ENCODE peak calls at places on chromosome 18, in seven cellular contexts. R is heart right ventricle; C is mesendoderm; M is cardiac fibroblast; Y is naive thymus-derived CD4-positive, alpha-beta T cell; G is GM06990; W is AG04449. L is an unnamed sample.

GRCh38 chr18:30992231-30992630 is 50.3 kb downstream of the DSC3 start:
- DNase-seq in R (no peak), C (no peak), M (no peak), Y (no peak), G (no peak), W (no peak), L (no peak)

GRCh38 chr18:36314754-36315153 is 17.2 kb downstream of the FHOD3 start:
- DNase-seq in R (no peak), C (no peak), M (peak), Y (no peak), G (no peak), W (peak), L (peak)

GRCh38 chr18:35283923-35284794 is 5.9 kb downstream of the ZSCAN30 start:
- DNase-seq in R (peak), C (peak), M (no peak), Y (no peak), G (no peak), W (no peak), L (no peak)

GRCh38 chr18:76545433-76546281 is 50.6 kb upstream of the ZNF516 start:
- DNase-seq in R (no peak), C (no peak), M (no peak), Y (no peak), G (no peak), W (no peak), L (no peak)

GRCh38 chr18:61892683-61893303 is at the start of gene RNF152:
- DNase-seq in R (peak), C (peak), M (peak), Y (no peak), G (peak), W (no peak), L (no peak)

GRCh38 chr18:36526611-36527010 is 229.1 kb downstream of the FHOD3 start:
- DNase-seq in R (no peak), C (no peak), M (no peak), Y (no peak), G (no peak), W (no peak), L (no peak)

GRCh38 chr18:65035701-65036100 is 715.1 kb upstream of the CDH7 start:
- DNase-seq in R (no peak), C (no peak), M (no peak), Y (no peak), G (no peak), W (no peak), L (no peak)

GRCh38 chr18:9914584-9915290 is 921 bp downstream of the VAPA start:
- DNase-seq in R (peak), C (peak), M (peak), Y (peak), G (peak), W (peak), L (no peak)

GRCh38 chr18:6370886-6371635 is 43.6 kb downstream of the L3MBTL4 start:
- DNase-seq in R (no peak), C (no peak), M (no peak), Y (no peak), G (no peak), W (no peak), L (no peak)

GRCh38 chr18:79784965-79785770 is 12.6 kb upstream of the KCNG2 start:
- DNase-seq in R (no peak), C (no peak), M (peak), Y (no peak), G (peak), W (no peak), L (no peak)

GRCh38 chr18:9453273-9453672 is 22.0 kb upstream of the RALBP1 start:
- DNase-seq in R (no peak), C (no peak), M (peak), Y (no peak), G (no peak), W (no peak), L (no peak)

GRCh38 chr18:15165048-15165447 is 417.1 kb downstream of the ANKRD30B start:
- DNase-seq in R (no peak), C (peak), M (no peak), Y (no peak), G (no peak), W (no peak), L (no peak)

GRCh38 chr18:11005528-11005927 is 143.8 kb downstream of the PIEZO2 start:
- DNase-seq in R (no peak), C (peak), M (peak), Y (no peak), G (no peak), W (no peak), L (no peak)

GRCh38 chr18:38940863-38941531 is 1375.4 kb upstream of the CELF4 start:
- DNase-seq in R (no peak), C (peak), M (peak), Y (no peak), G (peak), W (no peak), L (no peak)

GRCh38 chr18:7367336-7367735 is 136.4 kb downstream of the LRRC30 start:
- DNase-seq in R (no peak), C (peak), M (no peak), Y (no peak), G (no peak), W (no peak), L (no peak)

GRCh38 chr18:70411886-70412443 is 123.1 kb downstream of the SOCS6 start:
- DNase-seq in R (no peak), C (no peak), M (no peak), Y (no peak), G (no peak), W (no peak), L (no peak)

GRCh38 chr18:51437280-51438271 is 240.1 kb upstream of the MEX3C start:
- DNase-seq in R (no peak), C (no peak), M (no peak), Y (no peak), G (no peak), W (no peak), L (no peak)

GRCh38 chr18:77067315-77068061 is 65.1 kb downstream of the MBP start:
- DNase-seq in R (peak), C (peak), M (peak), Y (no peak), G (peak), W (no peak), L (no peak)

GRCh38 chr18:10143601-10144000 is 229.8 kb downstream of the VAPA start:
- DNase-seq in R (no peak), C (no peak), M (no peak), Y (no peak), G (no peak), W (no peak), L (no peak)

GRCh38 chr18:37184209-37184868 is 355.4 kb downstream of the KIAA1328 start:
- DNase-seq in R (no peak), C (peak), M (no peak), Y (no peak), G (no peak), W (no peak), L (no peak)

GRCh38 chr18:73715228-73715670 is 432.4 kb downstream of the FBXO15 start:
- DNase-seq in R (no peak), C (no peak), M (peak), Y (no peak), G (no peak), W (no peak), L (no peak)
- H3K4me3 ChIP-seq in R (peak), C (no peak), M (peak), Y (no peak), G (no peak), W (no peak), L (no peak)

DNA sequence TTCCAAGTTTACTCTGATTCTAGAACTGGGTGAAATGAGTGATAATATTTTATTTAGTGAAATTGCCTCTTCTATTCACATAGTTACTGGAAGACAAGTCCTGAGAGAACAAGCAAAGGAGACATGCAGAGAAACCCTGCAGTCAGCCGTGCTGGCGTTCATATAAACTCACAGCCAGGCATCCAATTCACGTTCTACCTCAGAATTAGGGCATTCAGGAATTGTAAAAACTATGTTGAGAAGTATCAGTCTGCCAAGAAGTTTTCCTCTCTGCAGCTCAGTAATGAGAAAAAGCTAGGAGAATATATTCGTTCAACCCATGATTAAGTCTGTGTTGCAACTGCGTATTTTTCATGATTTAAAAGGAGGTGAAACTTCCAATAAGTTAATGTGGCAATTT is 156.2 kb upstream of the DSEL start:
- DNase-seq in R (no peak), C (no peak), M (no peak), Y (no peak), G (no peak), W (no peak), L (no peak)
- H3K4me3 ChIP-seq in R (no peak), C (no peak), M (no peak), Y (no peak), G (no peak), W (no peak), L (no peak)

DNA sequence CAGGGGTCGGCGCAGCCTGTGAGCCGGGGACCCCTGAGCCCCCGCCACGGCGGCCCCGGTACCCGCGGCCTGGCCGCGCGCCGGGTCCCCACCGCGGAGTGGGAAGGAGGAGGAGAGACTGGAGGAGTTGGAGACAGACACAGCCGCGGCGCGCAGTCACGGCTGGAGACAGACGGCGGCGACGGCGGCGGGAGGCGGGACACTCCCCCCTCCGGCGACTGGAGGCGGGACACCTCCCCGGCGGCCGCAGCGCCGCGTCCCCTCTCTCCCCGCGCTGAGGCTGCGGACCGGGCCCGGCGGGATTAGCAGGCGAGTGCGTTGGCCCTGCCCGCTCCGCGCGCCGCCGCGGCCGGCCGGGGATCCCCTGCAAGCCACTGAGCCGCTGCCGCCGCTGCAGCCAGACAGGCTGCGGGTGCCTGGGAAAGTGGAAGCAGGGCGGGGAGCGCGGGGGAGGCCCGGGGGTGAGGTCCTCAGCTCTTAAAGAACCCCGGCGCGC is 1.0 kb upstream of the LDLRAD4 start:
- DNase-seq in R (peak), C (peak), M (peak), Y (peak), G (peak), W (no peak), L (no peak)
- H3K4me3 ChIP-seq in R (peak), C (peak), M (no peak), Y (peak), G (peak), W (peak), L (peak)

DNA sequence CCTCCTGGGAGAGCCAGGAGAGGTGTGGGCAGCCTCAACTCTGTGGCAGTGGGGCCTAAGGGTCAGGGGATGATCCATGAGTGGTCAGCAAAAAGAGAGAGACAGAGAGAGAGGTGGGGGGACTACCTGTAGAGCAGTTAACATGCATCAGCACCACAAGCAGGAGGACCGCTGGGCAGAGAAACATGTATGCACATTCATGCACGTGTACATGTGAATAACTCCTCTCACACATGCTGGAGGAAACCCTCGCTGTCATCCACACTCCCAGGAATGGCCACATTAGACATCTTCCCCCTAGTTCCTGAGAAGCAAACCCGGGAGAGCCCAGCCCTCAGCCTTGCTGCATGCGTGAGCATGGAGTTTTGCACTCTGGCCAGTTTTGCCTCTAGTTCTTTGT is 166.1 kb downstream of the SMAD7 start:
- DNase-seq in R (no peak), C (no peak), M (no peak), Y (no peak), G (no peak), W (no peak), L (no peak)
- H3K4me3 ChIP-seq in R (no peak), C (no peak), M (no peak), Y (no peak), G (no peak), W (no peak), L (no peak)

GRCh38 chr18:48942554-48943261 is 8.1 kb downstream of the SMAD7 start:
- DNase-seq in R (no peak), C (peak), M (peak), Y (no peak), G (no peak), W (peak), L (no peak)
- H3K4me3 ChIP-seq in R (peak), C (no peak), M (no peak), Y (no peak), G (no peak), W (no peak), L (peak)

GRCh38 chr18:55732227-55733106 is 144.5 kb upstream of the TCF4 start:
- DNase-seq in R (no peak), C (no peak), M (peak), Y (no peak), G (no peak), W (no peak), L (no peak)
- H3K4me3 ChIP-seq in R (no peak), C (no peak), M (no peak), Y (no peak), G (no peak), W (no peak), L (no peak)

GRCh38 chr18:3771121-3771971 is 321.4 kb downstream of the TGIF1 start:
- DNase-seq in R (peak), C (peak), M (peak), Y (peak), G (peak), W (peak), L (no peak)
- H3K4me3 ChIP-seq in R (peak), C (no peak), M (peak), Y (peak), G (no peak), W (peak), L (peak)

GRCh38 chr18:21831413-21831831 is 90.8 kb downstream of the MIB1 start:
- DNase-seq in R (peak), C (peak), M (peak), Y (no peak), G (no peak), W (no peak), L (no peak)
- H3K4me3 ChIP-seq in R (peak), C (no peak), M (no peak), Y (no peak), G (no peak), W (no peak), L (peak)